ENCODE peak calls at places on chromosomes 16 and 17, in seven cellular contexts. X, W, A, E, Y, V and U are unnamed samples.

GRCh38 chr16:351804-352520 is 561 bp downstream of the AXIN1 start:
- DNase-seq in A (no peak), X (peak), Y (peak), E (no peak), V (no peak), W (peak), U (no peak)

GRCh38 chr16:11662582-11662981 is 5.7 kb upstream of the SNN start:
- DNase-seq in E (no peak), A (no peak), W (no peak), V (no peak), X (no peak), Y (no peak), U (no peak)

GRCh38 chr17:37743875-37744632 is 805 bp downstream of the HNF1B start:
- DNase-seq in A (no peak), E (peak), X (peak), V (no peak), Y (peak), W (no peak), U (no peak)

GRCh38 chr16:10321407-10322397 is 64.2 kb upstream of the ATF7IP2 start:
- DNase-seq in E (no peak), Y (no peak), X (no peak), V (no peak), W (no peak), A (no peak), U (no peak)

GRCh38 chr17:75361996-75362395 is 43.5 kb downstream of the GRB2 start:
- DNase-seq in E (no peak), Y (no peak), A (no peak), W (no peak), X (no peak), V (no peak), U (no peak)

GRCh38 chr16:12120331-12120981 is 143.9 kb downstream of the SNX29 start:
- DNase-seq in E (no peak), X (no peak), V (no peak), A (no peak), Y (no peak), W (no peak), U (peak)

GRCh38 chr17:58331815-58332719 is 3.5 kb upstream of the TSPOAP1 start:
- DNase-seq in A (no peak), Y (no peak), E (peak), X (peak), V (no peak), W (peak), U (no peak)

GRCh38 chr17:30095507-30096244 is 20.9 kb upstream of the NSRP1 start:
- DNase-seq in X (no peak), W (no peak), A (peak), E (peak), Y (peak), V (no peak), U (peak)

GRCh38 chr16:14307623-14308356 is 236.7 kb downstream of the MRTFB start:
- DNase-seq in Y (no peak), E (no peak), V (no peak), X (no peak), W (peak), A (no peak), U (peak)

GRCh38 chr16:56047307-56048234 is 143.7 kb upstream of the GNAO1 start:
- DNase-seq in V (no peak), W (no peak), X (no peak), Y (peak), A (no peak), E (no peak), U (no peak)

GRCh38 chr16:3715430-3715829 is 1.9 kb downstream of the TRAP1 start:
- DNase-seq in V (no peak), E (no peak), Y (no peak), W (no peak), X (no peak), A (no peak), U (no peak)

GRCh38 chr17:19336938-19337711 is 25.4 kb downstream of the B9D1 start:
- DNase-seq in Y (peak), V (no peak), W (peak), A (no peak), E (peak), X (peak), U (peak)
- TF ChIP-seq CTCF in Y (no peak), V (no peak), W (no peak), A (no peak), E (peak), X (peak), U (peak)

GRCh38 chr17:2399572-2400473 is 1.0 kb downstream of the MNT start:
- DNase-seq in V (peak), A (no peak), W (peak), Y (peak), E (peak), X (peak), U (peak)

GRCh38 chr17:2400474-2400866 is 390 bp downstream of the MNT start:
- DNase-seq in V (peak), E (peak), X (peak), Y (peak), W (peak), A (no peak), U (peak)

GRCh38 chr17:2401426-2402221 is 764 bp upstream of the MNT start:
- DNase-seq in X (peak), W (peak), A (peak), V (peak), E (peak), Y (peak), U (peak)

GRCh38 chr17:2402517-2402916 is 1.7 kb upstream of the MNT start:
- DNase-seq in Y (no peak), A (no peak), W (peak), E (no peak), V (no peak), X (no peak), U (no peak)

GRCh38 chr17:2400877-2401425 is at the start of gene MNT:
- DNase-seq in W (peak), A (no peak), V (peak), X (peak), E (peak), Y (peak), U (peak)
- TF ChIP-seq CTCF in W (no peak), A (no peak), V (no peak), X (no peak), E (no peak), Y (no peak), U (no peak)

GRCh38 chr16:88681084-88681680 is 5.1 kb downstream of the SNAI3 start:
- DNase-seq in Y (no peak), E (peak), W (peak), X (peak), A (no peak), V (no peak), U (no peak)
- TF ChIP-seq CTCF in Y (peak), E (peak), W (peak), X (peak), A (peak), V (no peak), U (peak)

GRCh38 chr17:80861360-80861861 is 130.2 kb upstream of the CHMP6 start:
- DNase-seq in W (peak), A (no peak), Y (no peak), E (no peak), X (no peak), V (no peak), U (peak)

GRCh38 chr17:80862341-80862969 is 129.2 kb upstream of the CHMP6 start:
- DNase-seq in X (no peak), Y (no peak), E (no peak), W (peak), V (no peak), A (no peak), U (no peak)

GRCh38 chr17:80862978-80863377 is 128.7 kb upstream of the CHMP6 start:
- DNase-seq in V (no peak), E (no peak), Y (no peak), W (no peak), X (no peak), A (no peak), U (no peak)

GRCh38 chr17:80860703-80861359 is 130.8 kb upstream of the CHMP6 start:
- DNase-seq in W (peak), X (no peak), A (no peak), E (no peak), Y (no peak), V (no peak), U (no peak)

GRCh38 chr17:80861892-80862291 is 129.7 kb upstream of the CHMP6 start:
- DNase-seq in W (peak), Y (peak), E (peak), V (no peak), X (no peak), A (no peak), U (peak)
- TF ChIP-seq CTCF in W (no peak), Y (peak), E (peak), V (no peak), X (no peak), A (peak), U (peak)

GRCh38 chr16:1825381-1825863 is 1.2 kb downstream of the HAGH start:
- DNase-seq in A (no peak), W (no peak), X (no peak), V (no peak), E (no peak), Y (no peak), U (no peak)

GRCh38 chr16:1821861-1822611 is 4.6 kb downstream of the HAGH start:
- DNase-seq in W (peak), X (no peak), A (no peak), V (no peak), Y (no peak), E (no peak), U (no peak)

GRCh38 chr16:1825864-1826690 is 548 bp downstream of the HAGH start:
- DNase-seq in W (peak), Y (peak), X (peak), E (no peak), V (no peak), A (no peak), U (peak)

GRCh38 chr16:1822801-1823200 is 3.8 kb downstream of the HAGH start:
- DNase-seq in Y (no peak), E (no peak), V (no peak), W (no peak), A (no peak), X (no peak), U (no peak)

GRCh38 chr16:1823821-1824220 is 2.8 kb downstream of the HAGH start:
- DNase-seq in W (no peak), V (no peak), E (peak), A (no peak), X (peak), Y (peak), U (peak)
- TF ChIP-seq CTCF in W (no peak), V (no peak), E (peak), A (peak), X (no peak), Y (peak), U (peak)

DNA sequence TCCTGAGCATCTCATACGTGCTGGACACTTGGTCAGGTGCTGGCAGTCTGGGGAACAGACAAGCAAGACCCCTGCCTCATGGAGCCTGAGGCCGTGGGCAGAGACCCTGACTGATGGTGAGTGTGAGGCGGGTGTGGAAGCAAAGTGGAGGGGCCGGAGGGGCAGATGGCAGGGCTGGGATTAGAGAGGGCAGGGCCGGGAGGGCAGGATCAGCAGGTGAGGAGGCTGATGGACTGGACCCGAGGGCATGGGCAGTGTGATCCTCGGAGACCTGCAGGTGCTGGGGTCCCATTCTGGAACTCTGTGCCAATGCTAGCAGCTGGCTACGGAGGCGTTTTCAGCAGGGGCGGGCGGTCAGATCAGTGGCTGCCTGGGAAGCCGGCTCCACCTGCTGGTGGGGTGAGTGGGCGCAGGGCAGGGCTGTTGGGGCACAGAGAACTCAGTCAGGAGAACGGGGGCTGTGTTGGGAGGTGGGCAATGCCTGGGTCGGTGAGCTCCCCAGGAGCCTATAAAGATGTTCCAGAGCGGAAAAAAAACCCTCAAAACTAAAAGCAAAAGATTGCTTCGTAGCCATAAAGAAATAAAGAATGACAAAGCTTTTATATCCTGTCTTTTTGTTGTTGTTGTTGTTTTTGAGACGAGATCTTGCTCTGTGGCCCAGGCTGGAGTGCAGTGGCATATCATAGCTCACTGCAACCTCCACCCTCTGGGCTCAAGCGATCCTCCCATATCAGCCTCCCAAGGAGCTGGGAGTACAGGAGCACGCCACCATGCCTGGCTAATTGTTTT is 8.9 kb upstream of the C16orf74 start:
- DNase-seq in W (peak), E (peak), V (no peak), X (peak), Y (no peak), A (no peak), U (no peak)
- TF ChIP-seq CTCF in W (peak), E (peak), V (peak), X (peak), Y (peak), A (peak), U (peak)

GRCh38 chr17:77323413-77324171 is 182.8 kb downstream of the SEC14L1 start:
- DNase-seq in W (peak), E (peak), A (no peak), Y (no peak), V (peak), X (peak), U (peak)
- TF ChIP-seq CTCF in W (no peak), E (no peak), A (no peak), Y (no peak), V (no peak), X (no peak), U (no peak)

GRCh38 chr16:80924372-80924978 is 82.2 kb downstream of the CMC2 start:
- DNase-seq in Y (peak), X (peak), E (peak), V (no peak), A (no peak), W (no peak), U (peak)
- TF ChIP-seq CTCF in Y (peak), X (no peak), E (peak), V (no peak), A (peak), W (no peak), U (peak)